ENCODE peak calls at places on chromosomes 16 and 17, in eight cellular contexts. One of them, this sample, is unnamed.

GRCh38 chr16:77574867-77575619 is 140.2 kb upstream of the ADAMTS18 start:
- DNase-seq in T follicular helper cell: no peak
- DNase-seq in CD4-positive, alpha-beta T cell: no peak
- DNase-seq in lower lobe of right lung: no peak
- DNase-seq in dermis microvascular lymphatic vessel endothelial cell: peak; percentile 97
- DNase-seq in ELR: no peak
- DNase-seq in omental fat pad: no peak
- DNase-seq in skeletal muscle cell: no peak
- DNase-seq in this sample: no peak

GRCh38 chr16:68357521-68357922 is 46.7 kb downstream of the PRMT7 start:
- DNase-seq in T follicular helper cell: no peak
- DNase-seq in CD4-positive, alpha-beta T cell: no peak
- DNase-seq in lower lobe of right lung: no peak
- DNase-seq in dermis microvascular lymphatic vessel endothelial cell: no peak
- DNase-seq in ELR: no peak
- DNase-seq in omental fat pad: no peak
- DNase-seq in skeletal muscle cell: no peak
- DNase-seq in this sample: no peak

GRCh38 chr16:77433146-77433545 is 1.7 kb downstream of the ADAMTS18 start:
- DNase-seq in T follicular helper cell: no peak
- DNase-seq in CD4-positive, alpha-beta T cell: no peak
- DNase-seq in lower lobe of right lung: no peak
- DNase-seq in dermis microvascular lymphatic vessel endothelial cell: no peak
- DNase-seq in ELR: no peak
- DNase-seq in omental fat pad: no peak
- DNase-seq in skeletal muscle cell: no peak
- DNase-seq in this sample: no peak

GRCh38 chr17:65054602-65055001 is 1.9 kb downstream of the GNA13 start:
- DNase-seq in T follicular helper cell: no peak
- DNase-seq in CD4-positive, alpha-beta T cell: no peak
- DNase-seq in lower lobe of right lung: no peak
- DNase-seq in dermis microvascular lymphatic vessel endothelial cell: no peak
- DNase-seq in ELR: peak; percentile 45
- DNase-seq in omental fat pad: no peak
- DNase-seq in skeletal muscle cell: no peak
- DNase-seq in this sample: no peak

GRCh38 chr17:5500247-5500803 is 14.0 kb downstream of the MIS12 start:
- DNase-seq in T follicular helper cell: no peak
- DNase-seq in CD4-positive, alpha-beta T cell: peak; percentile 6
- DNase-seq in lower lobe of right lung: no peak
- DNase-seq in dermis microvascular lymphatic vessel endothelial cell: no peak
- DNase-seq in ELR: peak; percentile 21
- DNase-seq in omental fat pad: no peak
- DNase-seq in skeletal muscle cell: no peak
- DNase-seq in this sample: peak; percentile 44

GRCh38 chr16:77457046-77457445 is 22.2 kb upstream of the ADAMTS18 start:
- DNase-seq in T follicular helper cell: no peak
- DNase-seq in CD4-positive, alpha-beta T cell: no peak
- DNase-seq in lower lobe of right lung: no peak
- DNase-seq in dermis microvascular lymphatic vessel endothelial cell: peak; percentile 96
- DNase-seq in ELR: no peak
- DNase-seq in omental fat pad: no peak
- DNase-seq in skeletal muscle cell: no peak
- DNase-seq in this sample: no peak

GRCh38 chr16:66422366-66422765 is 4.7 kb upstream of the BEAN1 start:
- DNase-seq in T follicular helper cell: no peak
- DNase-seq in CD4-positive, alpha-beta T cell: no peak
- DNase-seq in lower lobe of right lung: no peak
- DNase-seq in dermis microvascular lymphatic vessel endothelial cell: no peak
- DNase-seq in ELR: no peak
- DNase-seq in omental fat pad: no peak
- DNase-seq in skeletal muscle cell: no peak
- DNase-seq in this sample: no peak

GRCh38 chr17:77282524-77283515 is 142.1 kb downstream of the SEC14L1 start:
- DNase-seq in T follicular helper cell: no peak
- DNase-seq in CD4-positive, alpha-beta T cell: no peak
- DNase-seq in lower lobe of right lung: peak; percentile 68
- DNase-seq in dermis microvascular lymphatic vessel endothelial cell: no peak
- DNase-seq in ELR: no peak
- DNase-seq in omental fat pad: no peak
- DNase-seq in skeletal muscle cell: no peak
- DNase-seq in this sample: no peak

GRCh38 chr16:58196898-58197313 is 1.0 kb downstream of the CSNK2A2 start:
- DNase-seq in T follicular helper cell: no peak
- DNase-seq in CD4-positive, alpha-beta T cell: no peak
- DNase-seq in lower lobe of right lung: no peak
- DNase-seq in dermis microvascular lymphatic vessel endothelial cell: peak; percentile 47
- DNase-seq in ELR: peak; percentile 29
- DNase-seq in omental fat pad: no peak
- DNase-seq in skeletal muscle cell: no peak
- DNase-seq in this sample: peak; percentile 30

GRCh38 chr17:64223283-64223682 is 39.8 kb downstream of the TEX2 start:
- DNase-seq in T follicular helper cell: no peak
- DNase-seq in CD4-positive, alpha-beta T cell: no peak
- DNase-seq in lower lobe of right lung: no peak
- DNase-seq in dermis microvascular lymphatic vessel endothelial cell: no peak
- DNase-seq in ELR: no peak
- DNase-seq in omental fat pad: no peak
- DNase-seq in skeletal muscle cell: no peak
- DNase-seq in this sample: no peak

GRCh38 chr16:27232875-27233605 is 29.7 kb downstream of the KDM8 start:
- DNase-seq in T follicular helper cell: no peak
- DNase-seq in CD4-positive, alpha-beta T cell: no peak
- DNase-seq in lower lobe of right lung: peak; percentile 17
- DNase-seq in dermis microvascular lymphatic vessel endothelial cell: no peak
- DNase-seq in ELR: no peak
- DNase-seq in omental fat pad: no peak
- DNase-seq in skeletal muscle cell: no peak
- DNase-seq in this sample: no peak

GRCh38 chr16:66266436-66267286 is 99.8 kb upstream of the CDH5 start:
- DNase-seq in T follicular helper cell: no peak
- DNase-seq in CD4-positive, alpha-beta T cell: no peak
- DNase-seq in lower lobe of right lung: peak; percentile 61
- DNase-seq in dermis microvascular lymphatic vessel endothelial cell: no peak
- DNase-seq in ELR: peak; percentile 16
- DNase-seq in omental fat pad: no peak
- DNase-seq in skeletal muscle cell: peak; percentile 87
- DNase-seq in this sample: no peak

GRCh38 chr16:12405083-12405482 is 398.6 kb downstream of the CPPED1 start:
- DNase-seq in T follicular helper cell: no peak
- DNase-seq in CD4-positive, alpha-beta T cell: no peak
- DNase-seq in lower lobe of right lung: no peak
- DNase-seq in dermis microvascular lymphatic vessel endothelial cell: no peak
- DNase-seq in ELR: no peak
- DNase-seq in omental fat pad: no peak
- DNase-seq in skeletal muscle cell: no peak
- DNase-seq in this sample: no peak

GRCh38 chr16:56935201-56935600 is 3.3 kb downstream of the HERPUD1 start:
- DNase-seq in T follicular helper cell: no peak
- DNase-seq in CD4-positive, alpha-beta T cell: no peak
- DNase-seq in lower lobe of right lung: no peak
- DNase-seq in dermis microvascular lymphatic vessel endothelial cell: no peak
- DNase-seq in ELR: no peak
- DNase-seq in omental fat pad: no peak
- DNase-seq in skeletal muscle cell: no peak
- DNase-seq in this sample: no peak

GRCh38 chr17:69103557-69104233 is 38.0 kb downstream of the ABCA6 start:
- DNase-seq in T follicular helper cell: no peak
- DNase-seq in CD4-positive, alpha-beta T cell: no peak
- DNase-seq in lower lobe of right lung: no peak
- DNase-seq in dermis microvascular lymphatic vessel endothelial cell: no peak
- DNase-seq in ELR: no peak
- DNase-seq in omental fat pad: no peak
- DNase-seq in skeletal muscle cell: no peak
- DNase-seq in this sample: no peak

GRCh38 chr17:28369684-28370034 is 448 bp downstream of the VTN start:
- DNase-seq in T follicular helper cell: no peak
- DNase-seq in CD4-positive, alpha-beta T cell: no peak
- DNase-seq in lower lobe of right lung: no peak
- DNase-seq in dermis microvascular lymphatic vessel endothelial cell: no peak
- DNase-seq in ELR: no peak
- DNase-seq in omental fat pad: no peak
- DNase-seq in skeletal muscle cell: no peak
- DNase-seq in this sample: no peak

GRCh38 chr17:42016411-42016831 is 818 bp downstream of the DNAJC7 start:
- DNase-seq in T follicular helper cell: no peak
- DNase-seq in CD4-positive, alpha-beta T cell: no peak
- DNase-seq in lower lobe of right lung: no peak
- DNase-seq in dermis microvascular lymphatic vessel endothelial cell: peak; percentile 17
- DNase-seq in ELR: peak; percentile 32
- DNase-seq in omental fat pad: no peak
- DNase-seq in skeletal muscle cell: no peak
- DNase-seq in this sample: no peak

GRCh38 chr16:53863861-53864260 is 159.9 kb downstream of the FTO start:
- DNase-seq in T follicular helper cell: no peak
- DNase-seq in CD4-positive, alpha-beta T cell: no peak
- DNase-seq in lower lobe of right lung: no peak
- DNase-seq in dermis microvascular lymphatic vessel endothelial cell: no peak
- DNase-seq in ELR: no peak
- DNase-seq in omental fat pad: no peak
- DNase-seq in skeletal muscle cell: no peak
- DNase-seq in this sample: no peak

GRCh38 chr17:76076100-76076764 is 1.7 kb downstream of the GALR2 start:
- DNase-seq in T follicular helper cell: no peak
- DNase-seq in CD4-positive, alpha-beta T cell: no peak
- DNase-seq in lower lobe of right lung: no peak
- DNase-seq in dermis microvascular lymphatic vessel endothelial cell: no peak
- DNase-seq in ELR: no peak
- DNase-seq in omental fat pad: no peak
- DNase-seq in skeletal muscle cell: no peak
- DNase-seq in this sample: no peak

GRCh38 chr17:61158372-61158771 is 241.3 kb upstream of the TBX2 start:
- DNase-seq in T follicular helper cell: no peak
- DNase-seq in CD4-positive, alpha-beta T cell: no peak
- DNase-seq in lower lobe of right lung: no peak
- DNase-seq in dermis microvascular lymphatic vessel endothelial cell: no peak
- DNase-seq in ELR: no peak
- DNase-seq in omental fat pad: no peak
- DNase-seq in skeletal muscle cell: no peak
- DNase-seq in this sample: no peak

GRCh38 chr17:31371511-31372097 is 19.9 kb upstream of the RAB11FIP4 start:
- DNase-seq in T follicular helper cell: no peak
- DNase-seq in CD4-positive, alpha-beta T cell: no peak
- DNase-seq in lower lobe of right lung: no peak
- DNase-seq in dermis microvascular lymphatic vessel endothelial cell: peak; percentile 54
- DNase-seq in ELR: peak; percentile 81
- DNase-seq in omental fat pad: no peak
- DNase-seq in skeletal muscle cell: peak; percentile 13
- DNase-seq in this sample: no peak

GRCh38 chr17:10469459-10469858 is at the start of gene MYH4:
- DNase-seq in T follicular helper cell: no peak
- DNase-seq in CD4-positive, alpha-beta T cell: no peak
- DNase-seq in lower lobe of right lung: no peak
- DNase-seq in dermis microvascular lymphatic vessel endothelial cell: no peak
- DNase-seq in ELR: no peak
- DNase-seq in omental fat pad: no peak
- DNase-seq in skeletal muscle cell: no peak
- DNase-seq in this sample: no peak

GRCh38 chr17:29622337-29623282 is at the start of gene CORO6:
- DNase-seq in T follicular helper cell: peak; percentile 64
- DNase-seq in CD4-positive, alpha-beta T cell: peak; percentile 53
- DNase-seq in lower lobe of right lung: peak; percentile 66
- DNase-seq in dermis microvascular lymphatic vessel endothelial cell: peak; percentile 53
- DNase-seq in ELR: peak; percentile 60
- DNase-seq in omental fat pad: no peak
- DNase-seq in skeletal muscle cell: no peak
- DNase-seq in this sample: peak; percentile 71

GRCh38 chr16:78589331-78589730 is 489.9 kb downstream of the WWOX start:
- DNase-seq in T follicular helper cell: no peak
- DNase-seq in CD4-positive, alpha-beta T cell: no peak
- DNase-seq in lower lobe of right lung: no peak
- DNase-seq in dermis microvascular lymphatic vessel endothelial cell: no peak
- DNase-seq in ELR: no peak
- DNase-seq in omental fat pad: no peak
- DNase-seq in skeletal muscle cell: no peak
- DNase-seq in this sample: no peak

GRCh38 chr16:73033271-73033998 is 14.5 kb downstream of the ZFHX3 start:
- DNase-seq in T follicular helper cell: no peak
- DNase-seq in CD4-positive, alpha-beta T cell: no peak
- DNase-seq in lower lobe of right lung: no peak
- DNase-seq in dermis microvascular lymphatic vessel endothelial cell: no peak
- DNase-seq in ELR: no peak
- DNase-seq in omental fat pad: no peak
- DNase-seq in skeletal muscle cell: no peak
- DNase-seq in this sample: peak; percentile 30

GRCh38 chr17:48541036-48541573 is 3.8 kb downstream of the HOXB2 start:
- DNase-seq in T follicular helper cell: no peak
- DNase-seq in CD4-positive, alpha-beta T cell: no peak
- DNase-seq in lower lobe of right lung: no peak
- DNase-seq in dermis microvascular lymphatic vessel endothelial cell: no peak
- DNase-seq in ELR: no peak
- DNase-seq in omental fat pad: no peak
- DNase-seq in skeletal muscle cell: no peak
- DNase-seq in this sample: no peak

GRCh38 chr16:366476-366875 is 3.9 kb downstream of the MRPL28 start:
- DNase-seq in T follicular helper cell: no peak
- DNase-seq in CD4-positive, alpha-beta T cell: no peak
- DNase-seq in lower lobe of right lung: no peak
- DNase-seq in dermis microvascular lymphatic vessel endothelial cell: no peak
- DNase-seq in ELR: no peak
- DNase-seq in omental fat pad: no peak
- DNase-seq in skeletal muscle cell: no peak
- DNase-seq in this sample: no peak

GRCh38 chr17:68145088-68145487 is 102.8 kb upstream of the AMZ2 start:
- DNase-seq in T follicular helper cell: no peak
- DNase-seq in CD4-positive, alpha-beta T cell: no peak
- DNase-seq in lower lobe of right lung: no peak
- DNase-seq in dermis microvascular lymphatic vessel endothelial cell: no peak
- DNase-seq in ELR: no peak
- DNase-seq in omental fat pad: no peak
- DNase-seq in skeletal muscle cell: no peak
- DNase-seq in this sample: no peak

GRCh38 chr17:16243811-16244567 is 27.0 kb downstream of the PIGL start:
- DNase-seq in T follicular helper cell: no peak
- DNase-seq in CD4-positive, alpha-beta T cell: no peak
- DNase-seq in lower lobe of right lung: no peak
- DNase-seq in dermis microvascular lymphatic vessel endothelial cell: no peak
- DNase-seq in ELR: peak; percentile 25
- DNase-seq in omental fat pad: no peak
- DNase-seq in skeletal muscle cell: no peak
- DNase-seq in this sample: no peak